ENCODE peak calls at places on chromosomes 11 and 22, in six cellular contexts. G is H9, P is neural crest cell, S is body of pancreas, K is ovary, D is B cell. B is an unnamed sample.

GRCh38 chr22:38873469-38874411 is 1.7 kb upstream of the CBX6 start:
- DNase-seq in S (no peak), D (no peak), P (no peak), K (no peak), G (no peak), B (no peak)

GRCh38 chr11:1546536-1547466 is 25.3 kb downstream of the DUSP8 start:
- DNase-seq in P (peak; percentile 46), G (peak; percentile 81), S (peak; percentile 49), K (no peak), D (peak; percentile 93), B (no peak)

GRCh38 chr11:31987118-31988005 is 103.5 kb upstream of the RCN1 start:
- DNase-seq in S (no peak), D (no peak), P (peak; percentile 21), K (no peak), G (peak; percentile 52), B (no peak)

GRCh38 chr11:36628765-36629199 is 30.7 kb upstream of the RAG2 start:
- DNase-seq in S (peak; percentile 60), D (no peak), K (no peak), G (no peak), P (no peak), B (no peak)

GRCh38 chr11:13333456-13333957 is 55.9 kb downstream of the BMAL1 start:
- DNase-seq in D (no peak), G (no peak), P (no peak), S (peak; percentile 43), K (no peak), B (no peak)

GRCh38 chr22:48758021-48758561 is 1069.6 kb downstream of the BRD1 start:
- DNase-seq in S (no peak), P (no peak), G (peak; percentile 20), K (peak; percentile 23), D (no peak), B (no peak)

GRCh38 chr11:22192289-22192641 is 620 bp upstream of the ANO5 start:
- DNase-seq in S (peak; percentile 43), D (no peak), K (no peak), P (no peak), G (peak; percentile 75), B (no peak)

GRCh38 chr22:27750866-27751265 is 50.7 kb downstream of the MN1 start:
- DNase-seq in G (no peak), D (no peak), K (peak; percentile 44), S (no peak), P (no peak), B (no peak)

GRCh38 chr11:130999992-131000770 is 83.9 kb upstream of the SNX19 start:
- DNase-seq in D (no peak), S (no peak), P (no peak), G (no peak), K (no peak), B (no peak)

GRCh38 chr11:68546555-68546954 is 86.0 kb downstream of the PPP6R3 start:
- DNase-seq in P (no peak), K (no peak), G (no peak), D (no peak), S (no peak), B (no peak)

GRCh38 chr11:18853086-18853720 is 61.6 kb upstream of the PTPN5 start:
- DNase-seq in D (no peak), S (peak; percentile 47), P (no peak), G (peak; percentile 57), K (no peak), B (no peak)

GRCh38 chr22:37032535-37033460 is 13.3 kb downstream of the MPST start:
- DNase-seq in P (no peak), D (no peak), K (peak; percentile 73), G (no peak), S (peak; percentile 96), B (no peak)

GRCh38 chr11:43410394-43410793 is 51.7 kb downstream of the TTC17 start:
- DNase-seq in K (no peak), S (peak; percentile 58), P (no peak), D (no peak), G (no peak), B (no peak)

GRCh38 chr22:37749831-37750595 is 53.2 kb downstream of the TRIOBP start:
- DNase-seq in D (no peak), K (no peak), S (no peak), P (no peak), G (no peak), B (no peak)

GRCh38 chr11:68373810-68374501 is 61.6 kb downstream of the LRP5 start:
- DNase-seq in S (peak; percentile 61), D (no peak), P (peak; percentile 56), G (no peak), K (peak; percentile 55), B (no peak)

GRCh38 chr22:21640810-21641209 is 1.3 kb upstream of the SDF2L1 start:
- DNase-seq in G (no peak), K (no peak), S (no peak), P (no peak), D (no peak), B (no peak)

GRCh38 chr22:21642584-21643448 is 714 bp downstream of the SDF2L1 start:
- DNase-seq in P (peak; percentile 59), G (peak; percentile 80), D (peak; percentile 70), S (peak; percentile 64), K (no peak), B (peak; percentile 39)

GRCh38 chr22:21643533-21644357 is 1.6 kb downstream of the SDF2L1 start:
- DNase-seq in D (no peak), G (no peak), K (no peak), S (no peak), P (no peak), B (no peak)

GRCh38 chr22:21641417-21641794 is 696 bp upstream of the SDF2L1 start:
- DNase-seq in P (peak; percentile 57), K (peak; percentile 51), D (no peak), S (peak; percentile 68), G (peak; percentile 60), B (no peak)

DNA sequence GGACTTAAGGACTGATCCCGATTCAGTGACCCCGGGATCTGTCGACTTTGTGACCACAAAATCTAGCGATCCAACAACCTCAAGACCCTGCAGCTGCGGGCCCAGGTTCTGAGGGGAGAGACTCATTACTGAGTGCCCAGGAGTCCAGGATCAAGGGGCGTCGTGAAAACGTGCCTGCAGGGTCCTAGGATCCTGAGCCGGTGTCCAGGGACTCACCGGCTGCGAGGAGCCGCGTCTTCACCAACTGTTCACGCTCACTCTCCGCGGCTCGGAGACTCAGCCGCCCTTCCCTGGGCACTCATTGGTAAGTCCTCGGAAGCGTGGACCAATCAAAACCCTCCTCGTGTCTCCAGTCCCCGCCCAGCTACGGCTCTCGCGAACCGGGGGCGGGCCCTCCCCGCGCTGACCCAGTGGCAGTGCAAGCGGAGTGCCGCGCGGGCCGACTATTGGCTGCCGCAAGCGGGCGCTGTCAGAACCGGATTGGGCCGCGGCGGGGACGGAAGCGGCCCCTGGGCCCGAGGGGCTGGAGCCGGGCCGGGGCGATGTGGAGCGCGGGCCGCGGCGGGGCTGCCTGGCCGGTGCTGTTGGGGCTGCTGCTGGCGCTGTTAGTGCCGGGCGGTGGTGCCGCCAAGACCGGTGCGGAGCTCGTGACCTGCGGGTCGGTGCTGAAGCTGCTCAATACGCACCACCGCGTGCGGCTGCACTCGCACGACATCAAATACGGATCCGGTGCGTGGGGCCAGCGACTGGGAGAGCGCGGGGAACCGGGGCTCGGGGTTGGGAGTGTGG is at the start of gene SDF2L1:
- DNase-seq in K (peak; percentile 98), P (peak; percentile 94), D (peak; percentile 99), S (peak; percentile 99), G (peak; percentile 99), B (peak; percentile 98)
- TF ChIP-seq CTCF in K (no peak), P (peak; percentile 7), D (no peak), S (peak; percentile 43), G (no peak), B (no peak)

GRCh38 chr11:14376920-14377319 is 17.9 kb upstream of the RRAS2 start:
- DNase-seq in G (no peak), K (no peak), S (no peak), D (no peak), P (no peak), B (no peak)

GRCh38 chr11:14372011-14372410 is 13.0 kb upstream of the RRAS2 start:
- DNase-seq in S (no peak), P (no peak), K (no peak), D (no peak), G (no peak), B (no peak)

GRCh38 chr11:14373941-14374646 is 15.1 kb upstream of the RRAS2 start:
- DNase-seq in S (peak; percentile 52), K (no peak), G (no peak), P (no peak), D (no peak), B (no peak)

GRCh38 chr11:14378171-14378570 is 19.2 kb upstream of the RRAS2 start:
- DNase-seq in K (no peak), G (no peak), D (no peak), S (no peak), P (no peak), B (no peak)

GRCh38 chr11:14374922-14375630 is 16.1 kb upstream of the RRAS2 start:
- DNase-seq in P (no peak), G (peak; percentile 55), D (no peak), S (no peak), K (no peak), B (no peak)
- TF ChIP-seq CTCF in P (peak; percentile 23), G (peak; percentile 61), D (peak; percentile 24), S (no peak), K (no peak), B (peak; percentile 11)

GRCh38 chr11:3091081-3091845 is 34.0 kb upstream of the CARS1 start:
- DNase-seq in D (no peak), G (no peak), P (no peak), S (no peak), K (no peak), B (no peak)

GRCh38 chr11:3094223-3094824 is 37.1 kb upstream of the CARS1 start:
- DNase-seq in D (no peak), S (no peak), G (no peak), P (no peak), K (no peak), B (no peak)

GRCh38 chr11:3091846-3092602 is 34.8 kb upstream of the CARS1 start:
- DNase-seq in D (peak; percentile 93), P (peak; percentile 59), G (peak; percentile 97), S (peak; percentile 72), K (peak; percentile 74), B (peak; percentile 66)

GRCh38 chr11:3093281-3094191 is 36.3 kb upstream of the CARS1 start:
- DNase-seq in S (no peak), D (no peak), G (peak; percentile 71), K (no peak), P (no peak), B (no peak)

GRCh38 chr11:3092603-3093141 is 35.4 kb upstream of the CARS1 start:
- DNase-seq in G (no peak), D (peak; percentile 39), S (no peak), P (no peak), K (no peak), B (no peak)
- TF ChIP-seq CTCF in G (no peak), D (no peak), S (no peak), P (no peak), K (no peak), B (no peak)

GRCh38 chr11:120334894-120335462 is 1.2 kb upstream of the ARHGEF12 start:
- DNase-seq in P (peak; percentile 76), K (no peak), G (peak; percentile 36), D (peak; percentile 71), S (peak; percentile 85), B (no peak)

GRCh38 chr11:120336641-120337132 is 474 bp downstream of the ARHGEF12 start:
- DNase-seq in S (no peak), D (no peak), P (peak; percentile 49), G (no peak), K (no peak), B (no peak)

GRCh38 chr11:120337133-120337895 is 1.1 kb downstream of the ARHGEF12 start:
- DNase-seq in D (peak; percentile 30), P (no peak), K (peak; percentile 66), G (peak; percentile 31), S (peak; percentile 48), B (no peak)

GRCh38 chr11:120335596-120335927 is 651 bp upstream of the ARHGEF12 start:
- DNase-seq in D (peak; percentile 70), S (peak; percentile 48), G (no peak), P (no peak), K (no peak), B (no peak)

GRCh38 chr11:120335928-120336640 is at the start of gene ARHGEF12:
- DNase-seq in K (peak; percentile 98), D (peak; percentile 94), S (peak; percentile 96), G (peak; percentile 96), P (peak; percentile 94), B (peak; percentile 75)
- TF ChIP-seq CTCF in K (no peak), D (no peak), S (no peak), G (peak; percentile 51), P (peak; percentile 51), B (no peak)